ENCODE peak calls at places on chromosomes 11 and 22, in nine cellular contexts. One of them, this sample, is unnamed.

GRCh38 chr22:18983120-18983651 is 47.1 kb upstream of the PRODH start:
- DNase-seq in COR-L47: no peak
- DNase-seq in GM20000: no peak
- DNase-seq in GM03348: no peak
- DNase-seq in stimulated activated CD8-positive, alpha-beta memory T cell treated with anti-CD3 and anti-CD28 coated beads, Interleukin-7, amount 100 ng/mL, for 4 hours: no peak
- DNase-seq in globus pallidus: no peak
- DNase-seq in adipocyte: no peak
- DNase-seq in HFFc6: no peak
- DNase-seq in activated CD4-positive, alpha-beta T cell treated with anti-CD3 and anti-CD28 coated beads, Interleukin-2, amount 50 U/mL, for 1 hour: no peak
- DNase-seq in this sample: no peak

GRCh38 chr11:70698871-70699270 is 300.5 kb downstream of the CTTN start:
- DNase-seq in COR-L47: no peak
- DNase-seq in GM20000: no peak
- DNase-seq in GM03348: no peak
- DNase-seq in stimulated activated CD8-positive, alpha-beta memory T cell treated with anti-CD3 and anti-CD28 coated beads, Interleukin-7, amount 100 ng/mL, for 4 hours: no peak
- DNase-seq in globus pallidus: no peak
- DNase-seq in adipocyte: no peak
- DNase-seq in HFFc6: no peak
- DNase-seq in activated CD4-positive, alpha-beta T cell treated with anti-CD3 and anti-CD28 coated beads, Interleukin-2, amount 50 U/mL, for 1 hour: no peak
- DNase-seq in this sample: no peak

GRCh38 chr11:24575392-24575791 is 78.5 kb downstream of the LUZP2 start:
- DNase-seq in COR-L47: no peak
- DNase-seq in GM20000: no peak
- DNase-seq in GM03348: no peak
- DNase-seq in stimulated activated CD8-positive, alpha-beta memory T cell treated with anti-CD3 and anti-CD28 coated beads, Interleukin-7, amount 100 ng/mL, for 4 hours: no peak
- DNase-seq in globus pallidus: no peak
- DNase-seq in adipocyte: peak
- DNase-seq in HFFc6: no peak
- DNase-seq in activated CD4-positive, alpha-beta T cell treated with anti-CD3 and anti-CD28 coated beads, Interleukin-2, amount 50 U/mL, for 1 hour: no peak
- DNase-seq in this sample: no peak

GRCh38 chr11:14132312-14132711 is 169.8 kb downstream of the SPON1 start:
- DNase-seq in COR-L47: no peak
- DNase-seq in GM20000: no peak
- DNase-seq in GM03348: peak
- DNase-seq in stimulated activated CD8-positive, alpha-beta memory T cell treated with anti-CD3 and anti-CD28 coated beads, Interleukin-7, amount 100 ng/mL, for 4 hours: no peak
- DNase-seq in globus pallidus: no peak
- DNase-seq in adipocyte: no peak
- DNase-seq in HFFc6: no peak
- DNase-seq in activated CD4-positive, alpha-beta T cell treated with anti-CD3 and anti-CD28 coated beads, Interleukin-2, amount 50 U/mL, for 1 hour: no peak
- DNase-seq in this sample: no peak

GRCh38 chr11:65873280-65874156 is 918 bp upstream of the EFEMP2 start:
- DNase-seq in COR-L47: peak
- DNase-seq in GM20000: peak
- DNase-seq in GM03348: peak
- DNase-seq in stimulated activated CD8-positive, alpha-beta memory T cell treated with anti-CD3 and anti-CD28 coated beads, Interleukin-7, amount 100 ng/mL, for 4 hours: peak
- DNase-seq in globus pallidus: peak
- DNase-seq in adipocyte: peak
- DNase-seq in HFFc6: peak
- DNase-seq in activated CD4-positive, alpha-beta T cell treated with anti-CD3 and anti-CD28 coated beads, Interleukin-2, amount 50 U/mL, for 1 hour: peak
- DNase-seq in this sample: peak

GRCh38 chr11:70468256-70469230 is 70.2 kb downstream of the CTTN start:
- DNase-seq in COR-L47: no peak
- DNase-seq in GM20000: no peak
- DNase-seq in GM03348: no peak
- DNase-seq in stimulated activated CD8-positive, alpha-beta memory T cell treated with anti-CD3 and anti-CD28 coated beads, Interleukin-7, amount 100 ng/mL, for 4 hours: no peak
- DNase-seq in globus pallidus: no peak
- DNase-seq in adipocyte: no peak
- DNase-seq in HFFc6: no peak
- DNase-seq in activated CD4-positive, alpha-beta T cell treated with anti-CD3 and anti-CD28 coated beads, Interleukin-2, amount 50 U/mL, for 1 hour: no peak
- DNase-seq in this sample: no peak

GRCh38 chr11:62787005-62787759 is at the start of gene TMEM179B:
- DNase-seq in COR-L47: peak
- DNase-seq in GM20000: peak
- DNase-seq in GM03348: peak
- DNase-seq in stimulated activated CD8-positive, alpha-beta memory T cell treated with anti-CD3 and anti-CD28 coated beads, Interleukin-7, amount 100 ng/mL, for 4 hours: peak
- DNase-seq in globus pallidus: peak
- DNase-seq in adipocyte: peak
- DNase-seq in HFFc6: peak
- DNase-seq in activated CD4-positive, alpha-beta T cell treated with anti-CD3 and anti-CD28 coated beads, Interleukin-2, amount 50 U/mL, for 1 hour: peak
- DNase-seq in this sample: peak

GRCh38 chr11:86553322-86553721 is 119.1 kb downstream of the ME3 start:
- DNase-seq in COR-L47: peak
- DNase-seq in GM20000: no peak
- DNase-seq in GM03348: no peak
- DNase-seq in stimulated activated CD8-positive, alpha-beta memory T cell treated with anti-CD3 and anti-CD28 coated beads, Interleukin-7, amount 100 ng/mL, for 4 hours: no peak
- DNase-seq in globus pallidus: no peak
- DNase-seq in adipocyte: no peak
- DNase-seq in HFFc6: no peak
- DNase-seq in activated CD4-positive, alpha-beta T cell treated with anti-CD3 and anti-CD28 coated beads, Interleukin-2, amount 50 U/mL, for 1 hour: no peak
- DNase-seq in this sample: no peak

GRCh38 chr11:74676596-74676995 is 54.6 kb downstream of the CHRDL2 start:
- DNase-seq in COR-L47: no peak
- DNase-seq in GM20000: peak
- DNase-seq in GM03348: no peak
- DNase-seq in stimulated activated CD8-positive, alpha-beta memory T cell treated with anti-CD3 and anti-CD28 coated beads, Interleukin-7, amount 100 ng/mL, for 4 hours: no peak
- DNase-seq in globus pallidus: no peak
- DNase-seq in adipocyte: no peak
- DNase-seq in HFFc6: no peak
- DNase-seq in activated CD4-positive, alpha-beta T cell treated with anti-CD3 and anti-CD28 coated beads, Interleukin-2, amount 50 U/mL, for 1 hour: no peak
- DNase-seq in this sample: no peak

GRCh38 chr22:25482091-25482760 is 82.2 kb upstream of the GRK3 start:
- DNase-seq in COR-L47: no peak
- DNase-seq in GM20000: no peak
- DNase-seq in GM03348: no peak
- DNase-seq in stimulated activated CD8-positive, alpha-beta memory T cell treated with anti-CD3 and anti-CD28 coated beads, Interleukin-7, amount 100 ng/mL, for 4 hours: no peak
- DNase-seq in globus pallidus: no peak
- DNase-seq in adipocyte: no peak
- DNase-seq in HFFc6: no peak
- DNase-seq in activated CD4-positive, alpha-beta T cell treated with anti-CD3 and anti-CD28 coated beads, Interleukin-2, amount 50 U/mL, for 1 hour: no peak
- DNase-seq in this sample: no peak

GRCh38 chr11:69377029-69377952 is 83.3 kb downstream of the MYEOV start:
- DNase-seq in COR-L47: no peak
- DNase-seq in GM20000: no peak
- DNase-seq in GM03348: no peak
- DNase-seq in stimulated activated CD8-positive, alpha-beta memory T cell treated with anti-CD3 and anti-CD28 coated beads, Interleukin-7, amount 100 ng/mL, for 4 hours: no peak
- DNase-seq in globus pallidus: no peak
- DNase-seq in adipocyte: no peak
- DNase-seq in HFFc6: no peak
- DNase-seq in activated CD4-positive, alpha-beta T cell treated with anti-CD3 and anti-CD28 coated beads, Interleukin-2, amount 50 U/mL, for 1 hour: no peak
- DNase-seq in this sample: no peak

GRCh38 chr11:113173023-113173594 is 141.3 kb upstream of the TTC12 start:
- DNase-seq in COR-L47: no peak
- DNase-seq in GM20000: no peak
- DNase-seq in GM03348: no peak
- DNase-seq in stimulated activated CD8-positive, alpha-beta memory T cell treated with anti-CD3 and anti-CD28 coated beads, Interleukin-7, amount 100 ng/mL, for 4 hours: no peak
- DNase-seq in globus pallidus: no peak
- DNase-seq in adipocyte: no peak
- DNase-seq in HFFc6: no peak
- DNase-seq in activated CD4-positive, alpha-beta T cell treated with anti-CD3 and anti-CD28 coated beads, Interleukin-2, amount 50 U/mL, for 1 hour: no peak
- DNase-seq in this sample: no peak

GRCh38 chr22:35892192-35892591 is 136.4 kb downstream of the RBFOX2 start:
- DNase-seq in COR-L47: no peak
- DNase-seq in GM20000: no peak
- DNase-seq in GM03348: peak
- DNase-seq in stimulated activated CD8-positive, alpha-beta memory T cell treated with anti-CD3 and anti-CD28 coated beads, Interleukin-7, amount 100 ng/mL, for 4 hours: no peak
- DNase-seq in globus pallidus: no peak
- DNase-seq in adipocyte: no peak
- DNase-seq in HFFc6: peak
- DNase-seq in activated CD4-positive, alpha-beta T cell treated with anti-CD3 and anti-CD28 coated beads, Interleukin-2, amount 50 U/mL, for 1 hour: no peak
- DNase-seq in this sample: no peak

GRCh38 chr11:1073261-1073724 is 1.4 kb upstream of the MUC2 start:
- DNase-seq in COR-L47: no peak
- DNase-seq in GM20000: no peak
- DNase-seq in GM03348: peak
- DNase-seq in stimulated activated CD8-positive, alpha-beta memory T cell treated with anti-CD3 and anti-CD28 coated beads, Interleukin-7, amount 100 ng/mL, for 4 hours: no peak
- DNase-seq in globus pallidus: peak
- DNase-seq in adipocyte: peak
- DNase-seq in HFFc6: no peak
- DNase-seq in activated CD4-positive, alpha-beta T cell treated with anti-CD3 and anti-CD28 coated beads, Interleukin-2, amount 50 U/mL, for 1 hour: no peak
- DNase-seq in this sample: no peak

GRCh38 chr22:29727248-29727551 is 7.4 kb downstream of the CABP7 start:
- DNase-seq in COR-L47: no peak
- DNase-seq in GM20000: peak
- DNase-seq in GM03348: peak
- DNase-seq in stimulated activated CD8-positive, alpha-beta memory T cell treated with anti-CD3 and anti-CD28 coated beads, Interleukin-7, amount 100 ng/mL, for 4 hours: no peak
- DNase-seq in globus pallidus: no peak
- DNase-seq in adipocyte: peak
- DNase-seq in HFFc6: no peak
- DNase-seq in activated CD4-positive, alpha-beta T cell treated with anti-CD3 and anti-CD28 coated beads, Interleukin-2, amount 50 U/mL, for 1 hour: no peak
- DNase-seq in this sample: peak

GRCh38 chr11:100932474-100933100 is 197.0 kb downstream of the PGR start:
- DNase-seq in COR-L47: peak
- DNase-seq in GM20000: peak
- DNase-seq in GM03348: peak
- DNase-seq in stimulated activated CD8-positive, alpha-beta memory T cell treated with anti-CD3 and anti-CD28 coated beads, Interleukin-7, amount 100 ng/mL, for 4 hours: no peak
- DNase-seq in globus pallidus: peak
- DNase-seq in adipocyte: peak
- DNase-seq in HFFc6: peak
- DNase-seq in activated CD4-positive, alpha-beta T cell treated with anti-CD3 and anti-CD28 coated beads, Interleukin-2, amount 50 U/mL, for 1 hour: no peak
- DNase-seq in this sample: peak

GRCh38 chr22:17949926-17950473 is 74.4 kb downstream of the MICAL3 start:
- DNase-seq in COR-L47: no peak
- DNase-seq in GM20000: no peak
- DNase-seq in GM03348: no peak
- DNase-seq in stimulated activated CD8-positive, alpha-beta memory T cell treated with anti-CD3 and anti-CD28 coated beads, Interleukin-7, amount 100 ng/mL, for 4 hours: no peak
- DNase-seq in globus pallidus: no peak
- DNase-seq in adipocyte: no peak
- DNase-seq in HFFc6: no peak
- DNase-seq in activated CD4-positive, alpha-beta T cell treated with anti-CD3 and anti-CD28 coated beads, Interleukin-2, amount 50 U/mL, for 1 hour: no peak
- DNase-seq in this sample: no peak

GRCh38 chr22:41847300-41847699 is 14.4 kb downstream of the SREBF2 start:
- DNase-seq in COR-L47: no peak
- DNase-seq in GM20000: no peak
- DNase-seq in GM03348: no peak
- DNase-seq in stimulated activated CD8-positive, alpha-beta memory T cell treated with anti-CD3 and anti-CD28 coated beads, Interleukin-7, amount 100 ng/mL, for 4 hours: no peak
- DNase-seq in globus pallidus: no peak
- DNase-seq in adipocyte: no peak
- DNase-seq in HFFc6: no peak
- DNase-seq in activated CD4-positive, alpha-beta T cell treated with anti-CD3 and anti-CD28 coated beads, Interleukin-2, amount 50 U/mL, for 1 hour: no peak
- DNase-seq in this sample: no peak

GRCh38 chr11:75771646-75772410 is 3.2 kb downstream of the DGAT2 start:
- DNase-seq in COR-L47: no peak
- DNase-seq in GM20000: no peak
- DNase-seq in GM03348: peak
- DNase-seq in stimulated activated CD8-positive, alpha-beta memory T cell treated with anti-CD3 and anti-CD28 coated beads, Interleukin-7, amount 100 ng/mL, for 4 hours: no peak
- DNase-seq in globus pallidus: no peak
- DNase-seq in adipocyte: peak
- DNase-seq in HFFc6: peak
- DNase-seq in activated CD4-positive, alpha-beta T cell treated with anti-CD3 and anti-CD28 coated beads, Interleukin-2, amount 50 U/mL, for 1 hour: no peak
- DNase-seq in this sample: no peak

GRCh38 chr11:114154271-114155047 is 94.9 kb downstream of the ZBTB16 start:
- DNase-seq in COR-L47: no peak
- DNase-seq in GM20000: no peak
- DNase-seq in GM03348: peak
- DNase-seq in stimulated activated CD8-positive, alpha-beta memory T cell treated with anti-CD3 and anti-CD28 coated beads, Interleukin-7, amount 100 ng/mL, for 4 hours: no peak
- DNase-seq in globus pallidus: no peak
- DNase-seq in adipocyte: peak
- DNase-seq in HFFc6: no peak
- DNase-seq in activated CD4-positive, alpha-beta T cell treated with anti-CD3 and anti-CD28 coated beads, Interleukin-2, amount 50 U/mL, for 1 hour: no peak
- DNase-seq in this sample: no peak

GRCh38 chr11:14974021-14974698 is 2.0 kb upstream of the CALCA start:
- DNase-seq in COR-L47: no peak
- DNase-seq in GM20000: no peak
- DNase-seq in GM03348: peak
- DNase-seq in stimulated activated CD8-positive, alpha-beta memory T cell treated with anti-CD3 and anti-CD28 coated beads, Interleukin-7, amount 100 ng/mL, for 4 hours: no peak
- DNase-seq in globus pallidus: no peak
- DNase-seq in adipocyte: no peak
- DNase-seq in HFFc6: no peak
- DNase-seq in activated CD4-positive, alpha-beta T cell treated with anti-CD3 and anti-CD28 coated beads, Interleukin-2, amount 50 U/mL, for 1 hour: peak
- DNase-seq in this sample: no peak

GRCh38 chr11:111569476-111569875 is 29.0 kb downstream of the LAYN start:
- DNase-seq in COR-L47: no peak
- DNase-seq in GM20000: no peak
- DNase-seq in GM03348: peak
- DNase-seq in stimulated activated CD8-positive, alpha-beta memory T cell treated with anti-CD3 and anti-CD28 coated beads, Interleukin-7, amount 100 ng/mL, for 4 hours: no peak
- DNase-seq in globus pallidus: no peak
- DNase-seq in adipocyte: no peak
- DNase-seq in HFFc6: no peak
- DNase-seq in activated CD4-positive, alpha-beta T cell treated with anti-CD3 and anti-CD28 coated beads, Interleukin-2, amount 50 U/mL, for 1 hour: no peak
- DNase-seq in this sample: no peak

GRCh38 chr22:21961127-21961867 is 8.6 kb upstream of the PPM1F start:
- DNase-seq in COR-L47: no peak
- DNase-seq in GM20000: no peak
- DNase-seq in GM03348: no peak
- DNase-seq in stimulated activated CD8-positive, alpha-beta memory T cell treated with anti-CD3 and anti-CD28 coated beads, Interleukin-7, amount 100 ng/mL, for 4 hours: no peak
- DNase-seq in globus pallidus: no peak
- DNase-seq in adipocyte: no peak
- DNase-seq in HFFc6: no peak
- DNase-seq in activated CD4-positive, alpha-beta T cell treated with anti-CD3 and anti-CD28 coated beads, Interleukin-2, amount 50 U/mL, for 1 hour: no peak
- DNase-seq in this sample: no peak

GRCh38 chr11:45530776-45531175 is 134.6 kb downstream of the CHST1 start:
- DNase-seq in COR-L47: no peak
- DNase-seq in GM20000: no peak
- DNase-seq in GM03348: no peak
- DNase-seq in stimulated activated CD8-positive, alpha-beta memory T cell treated with anti-CD3 and anti-CD28 coated beads, Interleukin-7, amount 100 ng/mL, for 4 hours: no peak
- DNase-seq in globus pallidus: no peak
- DNase-seq in adipocyte: no peak
- DNase-seq in HFFc6: no peak
- DNase-seq in activated CD4-positive, alpha-beta T cell treated with anti-CD3 and anti-CD28 coated beads, Interleukin-2, amount 50 U/mL, for 1 hour: no peak
- DNase-seq in this sample: no peak

GRCh38 chr11:95895815-95896214 is 28.1 kb downstream of the MTMR2 start:
- DNase-seq in COR-L47: no peak
- DNase-seq in GM20000: no peak
- DNase-seq in GM03348: no peak
- DNase-seq in stimulated activated CD8-positive, alpha-beta memory T cell treated with anti-CD3 and anti-CD28 coated beads, Interleukin-7, amount 100 ng/mL, for 4 hours: no peak
- DNase-seq in globus pallidus: no peak
- DNase-seq in adipocyte: no peak
- DNase-seq in HFFc6: no peak
- DNase-seq in activated CD4-positive, alpha-beta T cell treated with anti-CD3 and anti-CD28 coated beads, Interleukin-2, amount 50 U/mL, for 1 hour: no peak
- DNase-seq in this sample: no peak

GRCh38 chr22:25334091-25334490 is 114.7 kb downstream of the CRYBB2 start:
- DNase-seq in COR-L47: peak
- DNase-seq in GM20000: peak
- DNase-seq in GM03348: no peak
- DNase-seq in stimulated activated CD8-positive, alpha-beta memory T cell treated with anti-CD3 and anti-CD28 coated beads, Interleukin-7, amount 100 ng/mL, for 4 hours: no peak
- DNase-seq in globus pallidus: peak
- DNase-seq in adipocyte: peak
- DNase-seq in HFFc6: no peak
- DNase-seq in activated CD4-positive, alpha-beta T cell treated with anti-CD3 and anti-CD28 coated beads, Interleukin-2, amount 50 U/mL, for 1 hour: peak
- DNase-seq in this sample: peak

GRCh38 chr11:9701799-9702198 is 37.9 kb downstream of the SWAP70 start:
- DNase-seq in COR-L47: peak
- DNase-seq in GM20000: no peak
- DNase-seq in GM03348: no peak
- DNase-seq in stimulated activated CD8-positive, alpha-beta memory T cell treated with anti-CD3 and anti-CD28 coated beads, Interleukin-7, amount 100 ng/mL, for 4 hours: no peak
- DNase-seq in globus pallidus: peak
- DNase-seq in adipocyte: no peak
- DNase-seq in HFFc6: no peak
- DNase-seq in activated CD4-positive, alpha-beta T cell treated with anti-CD3 and anti-CD28 coated beads, Interleukin-2, amount 50 U/mL, for 1 hour: no peak
- DNase-seq in this sample: no peak

GRCh38 chr11:61547246-61547645 is 33.6 kb downstream of the SYT7 start:
- DNase-seq in COR-L47: no peak
- DNase-seq in GM20000: no peak
- DNase-seq in GM03348: no peak
- DNase-seq in stimulated activated CD8-positive, alpha-beta memory T cell treated with anti-CD3 and anti-CD28 coated beads, Interleukin-7, amount 100 ng/mL, for 4 hours: no peak
- DNase-seq in globus pallidus: no peak
- DNase-seq in adipocyte: no peak
- DNase-seq in HFFc6: no peak
- DNase-seq in activated CD4-positive, alpha-beta T cell treated with anti-CD3 and anti-CD28 coated beads, Interleukin-2, amount 50 U/mL, for 1 hour: no peak
- DNase-seq in this sample: no peak

GRCh38 chr11:122796128-122796717 is 42.1 kb upstream of the CRTAM start:
- DNase-seq in COR-L47: no peak
- DNase-seq in GM20000: peak
- DNase-seq in GM03348: peak
- DNase-seq in stimulated activated CD8-positive, alpha-beta memory T cell treated with anti-CD3 and anti-CD28 coated beads, Interleukin-7, amount 100 ng/mL, for 4 hours: peak
- DNase-seq in globus pallidus: no peak
- DNase-seq in adipocyte: peak
- DNase-seq in HFFc6: no peak
- DNase-seq in activated CD4-positive, alpha-beta T cell treated with anti-CD3 and anti-CD28 coated beads, Interleukin-2, amount 50 U/mL, for 1 hour: peak
- DNase-seq in this sample: peak

GRCh38 chr11:30328676-30329075 is 5.8 kb downstream of the ARL14EP start:
- DNase-seq in COR-L47: no peak
- DNase-seq in GM20000: no peak
- DNase-seq in GM03348: peak
- DNase-seq in stimulated activated CD8-positive, alpha-beta memory T cell treated with anti-CD3 and anti-CD28 coated beads, Interleukin-7, amount 100 ng/mL, for 4 hours: no peak
- DNase-seq in globus pallidus: no peak
- DNase-seq in adipocyte: peak
- DNase-seq in HFFc6: peak
- DNase-seq in activated CD4-positive, alpha-beta T cell treated with anti-CD3 and anti-CD28 coated beads, Interleukin-2, amount 50 U/mL, for 1 hour: no peak
- DNase-seq in this sample: no peak

GRCh38 chr22:19879996-19880785 is 25.5 kb upstream of the GNB1L start:
- DNase-seq in COR-L47: no peak
- DNase-seq in GM20000: no peak
- DNase-seq in GM03348: no peak
- DNase-seq in stimulated activated CD8-positive, alpha-beta memory T cell treated with anti-CD3 and anti-CD28 coated beads, Interleukin-7, amount 100 ng/mL, for 4 hours: no peak
- DNase-seq in globus pallidus: no peak
- DNase-seq in adipocyte: no peak
- DNase-seq in HFFc6: no peak
- DNase-seq in activated CD4-positive, alpha-beta T cell treated with anti-CD3 and anti-CD28 coated beads, Interleukin-2, amount 50 U/mL, for 1 hour: no peak
- DNase-seq in this sample: no peak